ENCODE peak calls at places on chromosomes 11 and 22, in six cellular contexts. L is AG09319; H is MCF 10A; D is spleen; P is CD8-positive, alpha-beta T cell; X is A673. Z is an unnamed sample.

GRCh38 chr11:64234840-64235379 is 526 bp downstream of the VEGFB start:
- DNase-seq in L (no peak), H (peak; percentile 34), D (peak; percentile 93), P (peak; percentile 55), X (peak; percentile 64), Z (no peak)

GRCh38 chr22:48650323-48651035 is 1177.2 kb downstream of the BRD1 start:
- DNase-seq in L (no peak), H (no peak), D (no peak), P (no peak), X (no peak), Z (no peak)

GRCh38 chr11:94100253-94100652 is 28.4 kb upstream of the PANX1 start:
- DNase-seq in L (no peak), H (peak; percentile 42), D (no peak), P (no peak), X (no peak), Z (no peak)

GRCh38 chr11:120471131-120471530 is 40.4 kb upstream of the GRIK4 start:
- DNase-seq in L (no peak), H (no peak), D (no peak), P (no peak), X (no peak), Z (no peak)

GRCh38 chr11:130070109-130070828 is 575 bp downstream of the APLP2 start:
- DNase-seq in L (no peak), H (peak; percentile 34), D (peak; percentile 91), P (peak; percentile 47), X (peak; percentile 49), Z (no peak)

GRCh38 chr11:73288873-73289707 is 17.0 kb downstream of the P2RY6 start:
- DNase-seq in L (peak; percentile 19), H (peak; percentile 72), D (peak; percentile 95), P (peak; percentile 49), X (peak; percentile 88), Z (peak; percentile 90)

GRCh38 chr11:15707971-15708370 is 593.2 kb downstream of the INSC start:
- DNase-seq in L (peak; percentile 28), H (peak; percentile 86), D (no peak), P (no peak), X (peak; percentile 3), Z (no peak)

GRCh38 chr22:45804986-45805325 is 133.3 kb downstream of the ATXN10 start:
- DNase-seq in L (peak; percentile 85), H (peak; percentile 95), D (no peak), P (no peak), X (peak; percentile 44), Z (no peak)

GRCh38 chr11:9057032-9057431 is 34.4 kb downstream of the SCUBE2 start:
- DNase-seq in L (peak; percentile 4), H (no peak), D (no peak), P (no peak), X (no peak), Z (no peak)

GRCh38 chr11:70735976-70736375 is 337.6 kb downstream of the CTTN start:
- DNase-seq in L (no peak), H (no peak), D (no peak), P (no peak), X (no peak), Z (no peak)
- TF ChIP-seq CTCF in L (no peak), H (no peak), D (no peak), P (no peak), X (no peak), Z (no peak)

GRCh38 chr11:3222003-3222855 is 3.6 kb upstream of the MRGPRG start:
- DNase-seq in L (no peak), H (no peak), D (peak; percentile 62), P (no peak), X (no peak), Z (no peak)

GRCh38 chr11:3221408-3222002 is 2.9 kb upstream of the MRGPRG start:
- DNase-seq in L (no peak), H (no peak), D (no peak), P (no peak), X (no peak), Z (no peak)

GRCh38 chr11:3220101-3220500 is 1.5 kb upstream of the MRGPRG start:
- DNase-seq in L (no peak), H (no peak), D (peak; percentile 63), P (no peak), X (no peak), Z (no peak)

GRCh38 chr11:3219281-3219892 is 774 bp upstream of the MRGPRG start:
- DNase-seq in L (no peak), H (no peak), D (no peak), P (peak; percentile 3), X (no peak), Z (no peak)

GRCh38 chr11:3220521-3221407 is 2.2 kb upstream of the MRGPRG start:
- DNase-seq in L (no peak), H (no peak), D (no peak), P (no peak), X (no peak), Z (no peak)
- TF ChIP-seq CTCF in L (no peak), H (no peak), D (no peak), P (no peak), X (no peak), Z (no peak)

GRCh38 chr11:83674498-83674897 is 388.3 kb upstream of the CCDC90B start:
- DNase-seq in L (no peak), H (no peak), D (no peak), P (no peak), X (no peak), Z (no peak)

GRCh38 chr11:83666149-83666548 is 380.0 kb upstream of the CCDC90B start:
- DNase-seq in L (no peak), H (no peak), D (no peak), P (no peak), X (no peak), Z (no peak)

GRCh38 chr11:83676061-83676460 is 389.9 kb upstream of the CCDC90B start:
- DNase-seq in L (no peak), H (no peak), D (no peak), P (no peak), X (peak; percentile 35), Z (no peak)

DNA sequence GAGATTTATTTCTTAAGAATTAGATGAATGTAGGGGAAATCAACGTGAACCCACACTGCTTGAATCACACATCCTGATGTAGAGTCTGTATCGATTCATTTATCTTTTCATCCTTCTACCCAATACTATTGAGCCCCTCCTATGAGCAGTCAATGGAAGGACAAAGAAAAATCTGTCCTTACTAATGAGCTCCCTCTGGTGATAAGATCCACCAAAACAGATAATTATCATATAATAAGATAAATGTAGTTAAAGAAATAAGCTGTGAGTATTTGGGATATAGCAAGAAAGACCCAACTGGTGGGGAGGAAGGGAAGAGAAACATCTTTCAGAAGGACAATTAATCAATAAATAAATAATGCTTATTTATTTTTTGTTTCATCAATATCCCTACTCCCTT is 385.1 kb upstream of the CCDC90B start:
- DNase-seq in L (no peak), H (peak; percentile 6), D (no peak), P (no peak), X (no peak), Z (no peak)
- TF ChIP-seq CTCF in L (peak; percentile 17), H (no peak), D (no peak), P (no peak), X (peak; percentile 48), Z (peak; percentile 56)

DNA sequence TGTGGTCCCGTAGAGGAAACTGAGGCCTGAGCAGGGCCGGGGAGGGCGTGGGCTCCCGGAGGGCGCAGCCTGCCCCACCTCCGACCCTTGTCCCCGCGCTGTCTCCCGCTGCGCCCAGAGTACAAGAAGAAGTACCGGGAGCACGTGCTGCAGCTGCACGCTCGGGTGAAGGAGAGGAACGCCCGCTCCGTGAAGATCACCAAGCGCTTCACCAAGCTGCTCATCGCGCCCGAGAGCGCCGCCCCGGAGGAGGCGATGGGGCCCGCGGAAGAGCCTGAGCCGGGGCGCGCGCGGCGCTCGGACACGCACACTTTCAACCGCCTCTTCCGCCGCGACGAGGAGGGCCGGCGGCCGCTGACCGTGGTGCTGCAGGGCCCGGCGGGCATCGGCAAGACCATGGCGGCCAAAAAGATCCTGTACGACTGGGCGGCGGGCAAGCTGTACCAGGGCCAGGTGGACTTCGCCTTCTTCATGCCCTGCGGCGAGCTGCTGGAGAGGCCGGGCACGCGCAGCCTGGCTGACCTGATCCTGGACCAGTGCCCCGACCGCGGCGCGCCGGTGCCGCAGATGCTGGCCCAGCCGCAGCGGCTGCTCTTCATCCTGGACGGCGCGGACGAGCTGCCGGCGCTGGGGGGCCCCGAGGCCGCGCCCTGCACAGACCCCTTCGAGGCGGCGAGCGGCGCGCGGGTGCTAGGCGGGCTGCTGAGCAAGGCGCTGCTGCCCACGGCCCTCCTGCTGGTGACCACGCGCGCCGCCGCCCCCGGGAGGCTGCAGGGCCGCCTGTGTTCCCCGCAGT is 2.0 kb downstream of the NLRP6 start:
- DNase-seq in L (no peak), H (no peak), D (peak; percentile 92), P (peak; percentile 60), X (no peak), Z (no peak)
- TF ChIP-seq CTCF in L (no peak), H (no peak), D (no peak), P (no peak), X (peak; percentile 8), Z (no peak)